ENCODE peak calls at places on chromosomes 4 and X, in four cellular contexts. H is SK-N-SH, N is Peyer's patch, R is astrocyte of the cerebellum. O is an unnamed sample.

GRCh38 chr4:107619065-107619464 is 101.0 kb downstream of the PAPSS1 start:
- DNase-seq in H (no peak), N (no peak), R (peak), O (no peak)

GRCh38 chrX:40012039-40012799 is 85.5 kb downstream of the BCOR start:
- DNase-seq in H (no peak), N (peak), R (no peak), O (peak)

GRCh38 chrX:149830192-149830873 is 48.6 kb downstream of the MAGEA9 start:
- DNase-seq in H (no peak), N (no peak), R (no peak), O (no peak)

GRCh38 chrX:132092439-132093065 is 35.3 kb downstream of the FRMD7 start:
- DNase-seq in H (peak), N (no peak), R (peak), O (peak)

GRCh38 chrX:130097507-130098201 is 12.6 kb downstream of the ELF4 start:
- DNase-seq in H (peak), N (peak), R (no peak), O (peak)

GRCh38 chrX:88789825-88790224 is 42.8 kb downstream of the CPXCR1 start:
- DNase-seq in H (no peak), N (no peak), R (no peak), O (no peak)

GRCh38 chr4:16875487-16875886 is 23.0 kb downstream of the LDB2 start:
- DNase-seq in H (no peak), N (no peak), R (no peak), O (no peak)

GRCh38 chr4:23887989-23888388 is 1.9 kb downstream of the PPARGC1A start:
- DNase-seq in H (no peak), N (peak), R (no peak), O (no peak)

GRCh38 chr4:126701756-126702155 is 931.0 kb upstream of the INTU start:
- DNase-seq in H (no peak), N (no peak), R (peak), O (no peak)

GRCh38 chr4:102734591-102735385 is 26.0 kb downstream of the MANBA start:
- DNase-seq in H (no peak), N (no peak), R (no peak), O (no peak)

GRCh38 chr4:53633608-53634007 is 42.3 kb upstream of the LNX1 start:
- DNase-seq in H (no peak), N (no peak), R (no peak), O (no peak)

GRCh38 chr4:1204286-1204827 is 32.0 kb upstream of the SPON2 start:
- DNase-seq in H (peak), N (peak), R (no peak), O (peak)

GRCh38 chr4:40176602-40177001 is 20.2 kb upstream of the RHOH start:
- DNase-seq in H (no peak), N (no peak), R (no peak), O (no peak)

GRCh38 chr4:158777423-158777822 is 8.6 kb downstream of the FNIP2 start:
- DNase-seq in H (no peak), N (no peak), R (no peak), O (no peak)

GRCh38 chr4:19224820-19225219 is 1026.9 kb upstream of the SLIT2 start:
- DNase-seq in H (peak), N (no peak), R (peak), O (no peak)

GRCh38 chr4:156933633-156934258 is 37.9 kb downstream of the PDGFC start:
- DNase-seq in H (no peak), N (no peak), R (peak), O (no peak)

GRCh38 chr4:137394000-137394399 is 138.3 kb downstream of the PCDH18 start:
- DNase-seq in H (no peak), N (no peak), R (no peak), O (no peak)

GRCh38 chr4:166816901-166817300 is 417.4 kb downstream of the SPOCK3 start:
- DNase-seq in H (no peak), N (no peak), R (no peak), O (peak)

GRCh38 chrX:119391279-119391678 is 7.9 kb upstream of the SLC25A43 start:
- DNase-seq in H (peak), N (no peak), R (no peak), O (peak)

GRCh38 chr4:77079281-77079680 is 3.5 kb upstream of the CCNI start:
- DNase-seq in H (no peak), N (no peak), R (no peak), O (no peak)

GRCh38 chr4:5708171-5708828 is at the start of gene EVC2:
- DNase-seq in H (peak), N (peak), R (no peak), O (peak)

GRCh38 chr4:37770016-37770415 is 56.5 kb upstream of the PGM2 start:
- DNase-seq in H (no peak), N (no peak), R (peak), O (no peak)

GRCh38 chr4:183407128-183407585 is 37.3 kb upstream of the CDKN2AIP start:
- DNase-seq in H (peak), N (peak), R (peak), O (peak)

GRCh38 chr4:96486563-96486962 is 646.7 kb downstream of the PDHA2 start:
- DNase-seq in H (no peak), N (no peak), R (no peak), O (no peak)

GRCh38 chr4:81472249-81473085 is 760 bp upstream of the RASGEF1B start:
- DNase-seq in H (peak), N (no peak), R (no peak), O (peak)

GRCh38 chr4:102390438-102390837 is 45.2 kb upstream of the SLC39A8 start:
- DNase-seq in H (no peak), N (no peak), R (peak), O (no peak)

GRCh38 chr4:79241846-79242245 is 84.0 kb downstream of the NAA11 start:
- DNase-seq in H (no peak), N (no peak), R (peak), O (no peak)

GRCh38 chr4:76449362-76449767 is 14.3 kb downstream of the SHROOM3 start:
- DNase-seq in H (no peak), N (no peak), R (peak), O (no peak)

GRCh38 chrX:10467793-10468192 is 152.6 kb downstream of the MID1 start:
- DNase-seq in H (no peak), N (no peak), R (peak), O (no peak)

GRCh38 chr4:2257361-2258001 is 4.4 kb downstream of the MXD4 start:
- DNase-seq in H (peak), N (no peak), R (no peak), O (peak)

GRCh38 chr4:43587746-43588145 is 695.2 kb downstream of the GRXCR1 start:
- DNase-seq in H (no peak), N (no peak), R (peak), O (no peak)

GRCh38 chrX:46722742-46723568 is 36.0 kb downstream of the SLC9A7 start:
- DNase-seq in H (no peak), N (no peak), R (no peak), O (no peak)

GRCh38 chr4:11514780-11515432 is 86.2 kb upstream of the HS3ST1 start:
- DNase-seq in H (no peak), N (no peak), R (no peak), O (no peak)

GRCh38 chr4:106266201-106266600 is 49.8 kb downstream of the TBCK start:
- DNase-seq in H (peak), N (no peak), R (peak), O (no peak)

GRCh38 chr4:158805628-158806471 is 37.0 kb downstream of the FNIP2 start:
- DNase-seq in H (peak), N (no peak), R (no peak), O (no peak)

GRCh38 chrX:153226344-153227190 is 47.5 kb downstream of the MAGEA1 start:
- DNase-seq in H (no peak), N (no peak), R (no peak), O (no peak)

GRCh38 chrX:119417376-119417775 is 18.2 kb downstream of the SLC25A43 start:
- DNase-seq in H (no peak), N (no peak), R (no peak), O (no peak)

GRCh38 chr4:119103263-119103662 is 32.4 kb upstream of the MYOZ2 start:
- DNase-seq in H (no peak), N (no peak), R (peak), O (peak)

GRCh38 chr4:1985287-1985686 is 23.5 kb downstream of the NELFA start:
- DNase-seq in H (no peak), N (no peak), R (no peak), O (no peak)

DNA sequence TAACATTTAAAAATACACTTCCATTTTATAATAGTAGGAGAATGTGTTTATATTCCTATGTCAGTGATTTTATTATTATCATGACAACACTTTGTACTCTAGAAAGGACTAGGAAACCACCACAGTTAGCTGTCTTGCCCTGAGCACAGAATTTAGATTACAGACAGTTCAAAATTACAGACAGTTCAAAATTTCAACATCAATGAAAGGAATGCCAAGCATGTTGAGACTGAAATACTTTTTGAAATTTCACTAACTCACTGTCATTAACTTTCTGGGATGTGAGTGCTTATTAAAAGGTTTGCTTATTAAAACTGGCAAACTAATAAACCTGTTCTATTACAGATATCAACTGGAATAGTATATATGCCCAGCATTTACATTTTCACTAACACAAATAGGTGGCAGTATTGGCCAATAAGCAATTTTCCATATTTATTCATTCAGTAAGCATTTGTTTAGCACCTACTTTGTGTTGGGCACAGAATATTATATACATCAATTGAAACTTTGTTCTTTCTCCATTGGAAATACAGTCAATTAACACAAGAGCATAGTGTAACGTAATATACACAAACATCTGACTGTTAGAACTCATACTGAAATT is 179.4 kb downstream of the FBXW7 start:
- DNase-seq in H (no peak), N (no peak), R (no peak), O (no peak)
- TF ChIP-seq CTCF in H (peak), N (no peak), R (no peak), O (no peak)

GRCh38 chr4:122759639-122760310 is 27.3 kb downstream of the BBS12 start:
- DNase-seq in H (no peak), N (no peak), R (no peak), O (no peak)
- TF ChIP-seq CTCF in H (peak), N (no peak), R (peak), O (no peak)

GRCh38 chrX:38798956-38799355 is 2.3 kb upstream of the MID1IP1 start:
- DNase-seq in H (no peak), N (no peak), R (peak), O (no peak)

GRCh38 chrX:38800981-38801845 is at the start of gene MID1IP1:
- DNase-seq in H (peak), N (peak), R (peak), O (peak)

GRCh38 chrX:38803286-38803608 is 2.0 kb downstream of the MID1IP1 start:
- DNase-seq in H (no peak), N (no peak), R (no peak), O (no peak)

GRCh38 chrX:38796926-38797325 is 4.3 kb upstream of the MID1IP1 start:
- DNase-seq in H (no peak), N (no peak), R (no peak), O (no peak)

DNA sequence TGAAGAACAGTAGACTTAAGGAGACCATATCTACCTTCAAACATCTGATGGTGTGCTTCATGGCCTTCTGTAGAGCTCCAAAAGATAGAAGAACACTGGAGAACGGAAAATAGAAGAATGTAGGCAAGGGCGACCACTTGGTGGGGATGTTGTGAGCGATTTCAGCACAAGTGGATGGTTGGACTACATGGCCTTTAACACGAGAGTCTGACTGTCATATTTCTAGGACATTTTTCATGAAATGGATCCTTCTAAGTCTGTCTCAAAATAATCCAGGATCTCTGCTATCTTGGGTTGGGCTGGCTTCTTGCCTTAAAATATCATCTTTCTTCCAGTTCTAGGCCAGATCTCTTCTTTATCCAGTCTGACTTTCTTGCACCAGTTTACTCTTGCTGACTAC is 1.3 kb upstream of the MID1IP1 start:
- DNase-seq in H (no peak), N (no peak), R (no peak), O (no peak)
- TF ChIP-seq CTCF in H (no peak), N (no peak), R (no peak), O (no peak)

GRCh38 chr4:147862043-147862692 is 130.3 kb downstream of the ARHGAP10 start:
- DNase-seq in H (peak), N (no peak), R (no peak), O (no peak)
- TF ChIP-seq CTCF in H (no peak), N (no peak), R (no peak), O (no peak)

O was measured in transverse colon.